ENCODE peak calls at places on chromosomes 2 and 18, in five cellular contexts. G is NCI-H460; R is NCI-H1048; M is fibroblast of mammary gland; Z is activated T-helper 1 cell treated with anti-CD3 and anti-CD28 coated beads, Interleukin-2, amount 50 U/mL, for 16 hours. X is an unnamed sample.

GRCh38 chr2:222290691-222291484 is 7.9 kb downstream of the PAX3 start:
- DNase-seq in G (no peak), R (no peak), M (peak), Z (no peak), X (no peak)

GRCh38 chr2:227849906-227850305 is 21.5 kb upstream of the DAW1 start:
- DNase-seq in G (no peak), R (no peak), M (peak), Z (no peak), X (no peak)

GRCh38 chr2:64860321-64860751 is 128.9 kb upstream of the SLC1A4 start:
- DNase-seq in G (no peak), R (no peak), M (no peak), Z (no peak), X (no peak)

GRCh38 chr2:166184789-166185188 is 57.0 kb upstream of the SCN1A start:
- DNase-seq in G (no peak), R (no peak), M (no peak), Z (no peak), X (no peak)

GRCh38 chr2:11583203-11583752 is 49.4 kb downstream of the GREB1 start:
- DNase-seq in G (no peak), R (no peak), M (no peak), Z (no peak), X (no peak)

GRCh38 chr2:19219060-19219459 is 139.4 kb downstream of the OSR1 start:
- DNase-seq in G (no peak), R (no peak), M (no peak), Z (no peak), X (no peak)

GRCh38 chr2:142973160-142973821 is 95.8 kb downstream of the KYNU start:
- DNase-seq in G (no peak), R (no peak), M (peak), Z (no peak), X (no peak)

GRCh38 chr2:94982661-94983060 is 42.8 kb upstream of the MAL start:
- DNase-seq in G (no peak), R (no peak), M (peak), Z (no peak), X (no peak)

GRCh38 chr2:10700078-10700803 is 10.5 kb upstream of the NOL10 start:
- DNase-seq in G (no peak), R (no peak), M (no peak), Z (no peak), X (no peak)

GRCh38 chr2:3179208-3179607 is 198.4 kb downstream of the EIPR1 start:
- DNase-seq in G (no peak), R (no peak), M (no peak), Z (no peak), X (no peak)

GRCh38 chr18:60826346-60826745 is 453.8 kb upstream of the MC4R start:
- DNase-seq in G (no peak), R (no peak), M (no peak), Z (no peak), X (no peak)

GRCh38 chr2:46239847-46240181 is 57.4 kb upstream of the EPAS1 start:
- DNase-seq in G (no peak), R (no peak), M (no peak), Z (peak), X (no peak)

GRCh38 chr2:232421189-232421785 is 14.6 kb downstream of the ALPG start:
- DNase-seq in G (no peak), R (no peak), M (no peak), Z (no peak), X (no peak)

GRCh38 chr2:20534913-20535801 is 88.3 kb downstream of the RHOB start:
- DNase-seq in G (peak), R (no peak), M (no peak), Z (no peak), X (no peak)

GRCh38 chr2:216991563-216991962 is 131.7 kb upstream of the TNP1 start:
- DNase-seq in G (no peak), R (no peak), M (peak), Z (no peak), X (no peak)

GRCh38 chr18:10784596-10785202 is 258.9 kb downstream of the NAPG start:
- DNase-seq in G (no peak), R (no peak), M (no peak), Z (no peak), X (no peak)

GRCh38 chr2:195313976-195314375 is 343.1 kb upstream of the SLC39A10 start:
- DNase-seq in G (no peak), R (no peak), M (no peak), Z (no peak), X (no peak)

GRCh38 chr2:182559623-182560022 is 132.8 kb upstream of the PDE1A start:
- DNase-seq in G (no peak), R (no peak), M (peak), Z (no peak), X (no peak)

GRCh38 chr2:6968319-6969100 is 51.3 kb downstream of the RNF144A start:
- DNase-seq in G (no peak), R (no peak), M (peak), Z (no peak), X (no peak)

GRCh38 chr18:47490882-47491281 is 239.4 kb upstream of the SKOR2 start:
- DNase-seq in G (no peak), R (no peak), M (peak), Z (no peak), X (no peak)

GRCh38 chr2:69375494-69376353 is 11.3 kb downstream of the GFPT1 start:
- DNase-seq in G (peak), R (peak), M (peak), Z (no peak), X (no peak)

GRCh38 chr2:160207271-160207670 is 7.2 kb upstream of the ITGB6 start:
- DNase-seq in G (no peak), R (no peak), M (no peak), Z (no peak), X (no peak)

GRCh38 chr18:7566587-7567486 is at the start of gene PTPRM:
- DNase-seq in G (peak), R (peak), M (peak), Z (no peak), X (peak)

GRCh38 chr2:207683879-207684627 is 27.4 kb upstream of the CCNYL1 start:
- DNase-seq in G (peak), R (no peak), M (peak), Z (no peak), X (no peak)

GRCh38 chr2:61887684-61888303 is 662 bp downstream of the CCT4 start:
- DNase-seq in G (peak), R (no peak), M (peak), Z (no peak), X (no peak)

GRCh38 chr2:203772766-203773165 is 66.3 kb downstream of the CD28 start:
- DNase-seq in G (no peak), R (no peak), M (no peak), Z (no peak), X (no peak)

GRCh38 chr2:38115216-38116012 is 39.5 kb upstream of the CYP1B1 start:
- DNase-seq in G (peak), R (peak), M (peak), Z (peak), X (peak)

GRCh38 chr2:198253995-198254394 is 449.6 kb downstream of the PLCL1 start:
- DNase-seq in G (no peak), R (no peak), M (no peak), Z (no peak), X (no peak)

GRCh38 chr2:172642301-172643020 is 86.6 kb downstream of the PDK1 start:
- DNase-seq in G (peak), R (no peak), M (no peak), Z (no peak), X (no peak)

GRCh38 chr18:58230438-58231179 is 186.6 kb downstream of the NEDD4L start:
- DNase-seq in G (no peak), R (peak), M (peak), Z (no peak), X (no peak)

GRCh38 chr2:126495189-126495588 is 160.8 kb upstream of the GYPC start:
- DNase-seq in G (no peak), R (no peak), M (no peak), Z (no peak), X (no peak)

GRCh38 chr2:68190991-68191731 is 33.5 kb downstream of the PNO1 start:
- DNase-seq in G (peak), R (no peak), M (peak), Z (no peak), X (no peak)

GRCh38 chr2:99299580-99299979 is 1.4 kb downstream of the LYG1 start:
- DNase-seq in G (no peak), R (no peak), M (no peak), Z (no peak), X (no peak)

GRCh38 chr2:190451561-190452176 is 43.5 kb downstream of the MFSD6 start:
- DNase-seq in G (no peak), R (no peak), M (peak), Z (no peak), X (no peak)